ENCODE peak calls at places on chromosomes 7 and 10, in ten cellular contexts. O is GM12864, Z is RKO, X is cerebellar cortex, Y is PC-3, F is DMS 273 treated with DMSO at 0.1 percent for 48 hours, I is A549, A is mesenteric fat pad, L is fibroblast of lung, S is H1. H is an unnamed sample.

GRCh38 chr7:116454377-116454776 is 45.2 kb upstream of the CAV2 start:
- DNase-seq in Y (no peak), Z (no peak), S (no peak), I (no peak), L (no peak), X (no peak), A (no peak), F (no peak), O (no peak), H (no peak)

GRCh38 chr7:123154231-123154860 is 45.4 kb downstream of the SLC13A1 start:
- DNase-seq in Z (peak), O (peak), F (peak), S (peak), A (no peak), I (peak), X (peak), Y (peak), L (peak), H (peak)

GRCh38 chr7:92669616-92670153 is 79.5 kb upstream of the FAM133B start:
- DNase-seq in Z (no peak), O (no peak), F (no peak), Y (no peak), L (peak), I (no peak), A (no peak), S (no peak), X (no peak), H (no peak)

GRCh38 chr10:18713077-18713476 is 53.8 kb downstream of the ARL5B start:
- DNase-seq in Z (peak), S (no peak), I (peak), A (no peak), Y (peak), L (peak), F (no peak), X (no peak), O (no peak), H (no peak)

GRCh38 chr7:40299097-40299496 is 164.3 kb downstream of the SUGCT start:
- DNase-seq in F (no peak), Y (peak), L (peak), Z (peak), X (no peak), O (no peak), S (peak), I (no peak), A (no peak), H (no peak)

GRCh38 chr7:26664735-26665420 is 199.5 kb downstream of the SKAP2 start:
- DNase-seq in L (peak), S (no peak), X (peak), A (no peak), O (no peak), I (no peak), Y (peak), F (no peak), Z (no peak), H (no peak)

GRCh38 chr10:76111986-76112825 is 680.8 kb downstream of the LRMDA start:
- DNase-seq in I (no peak), F (no peak), A (no peak), X (no peak), Z (no peak), S (no peak), O (no peak), Y (no peak), L (no peak), H (no peak)

GRCh38 chr10:12196531-12197211 is 683 bp downstream of the CDC123 start:
- DNase-seq in S (no peak), F (no peak), I (no peak), Y (no peak), A (no peak), Z (peak), X (no peak), O (no peak), L (no peak), H (no peak)

GRCh38 chr10:71285180-71285545 is 33.9 kb upstream of the SLC29A3 start:
- DNase-seq in Y (peak), I (peak), L (peak), Z (peak), O (no peak), F (no peak), S (no peak), A (no peak), X (peak), H (no peak)

GRCh38 chr7:92634924-92635519 is 44.8 kb upstream of the FAM133B start:
- DNase-seq in I (no peak), X (no peak), Z (peak), O (peak), L (peak), Y (peak), F (no peak), S (no peak), A (no peak), H (no peak)

GRCh38 chr7:3176112-3176836 is 124.8 kb upstream of the SDK1 start:
- DNase-seq in A (no peak), F (no peak), S (peak), X (no peak), L (no peak), Z (no peak), Y (no peak), I (no peak), O (no peak), H (no peak)

GRCh38 chr7:132755538-132756481 is 179.5 kb upstream of the PLXNA4 start:
- DNase-seq in O (no peak), A (no peak), X (no peak), I (no peak), Y (no peak), S (no peak), Z (no peak), L (peak), F (no peak), H (peak)

GRCh38 chr7:89914673-89915072 is 239.6 kb upstream of the STEAP1 start:
- DNase-seq in S (no peak), X (peak), I (no peak), L (no peak), Z (no peak), A (no peak), O (no peak), F (peak), Y (no peak), H (no peak)

GRCh38 chr10:74500806-74501205 is 325.6 kb upstream of the KAT6B start:
- DNase-seq in O (no peak), I (no peak), F (no peak), A (no peak), S (no peak), Y (peak), Z (no peak), X (no peak), L (peak), H (no peak)

GRCh38 chr7:135180122-135180521 is 9.6 kb upstream of the CYREN start:
- DNase-seq in X (no peak), S (no peak), A (no peak), Y (no peak), O (no peak), F (no peak), L (no peak), Z (no peak), I (no peak), H (no peak)

GRCh38 chr7:55526770-55527169 is 45.5 kb downstream of the VOPP1 start:
- DNase-seq in Y (no peak), S (no peak), L (no peak), F (no peak), I (no peak), X (no peak), A (no peak), Z (no peak), O (no peak), H (peak)

GRCh38 chr7:90455163-90456030 is 14.0 kb upstream of the PTTG1IP2 start:
- DNase-seq in O (peak), Y (peak), I (peak), S (no peak), L (peak), Z (peak), F (peak), A (no peak), X (peak), H (no peak)

GRCh38 chr10:29643785-29644501 is 9.2 kb upstream of the SVIL start:
- DNase-seq in Y (no peak), S (no peak), O (no peak), L (peak), A (no peak), Z (no peak), I (no peak), X (no peak), F (no peak), H (no peak)

GRCh38 chr10:20624642-20625041 is 272.5 kb downstream of the NEBL start:
- DNase-seq in O (no peak), S (no peak), Z (no peak), Y (no peak), F (no peak), L (peak), I (no peak), A (no peak), X (no peak), H (no peak)

GRCh38 chr7:101542527-101543241 is 86.4 kb downstream of the MYL10 start:
- DNase-seq in S (peak), O (peak), A (no peak), F (no peak), Y (peak), Z (peak), I (peak), X (peak), L (peak), H (peak)

GRCh38 chr7:149736478-149737360 is 36.7 kb downstream of the ZNF467 start:
- DNase-seq in A (no peak), O (no peak), L (no peak), S (no peak), Z (no peak), Y (no peak), X (no peak), F (peak), I (no peak), H (no peak)

GRCh38 chr7:74479066-74479781 is 25.5 kb downstream of the GTF2IRD1 start:
- DNase-seq in A (no peak), S (no peak), O (no peak), F (peak), I (no peak), L (peak), X (no peak), Y (peak), Z (no peak), H (no peak)

GRCh38 chr7:71633571-71634008 is 501.6 kb downstream of the GALNT17 start:
- DNase-seq in A (no peak), Y (peak), L (peak), X (no peak), F (peak), S (peak), Z (peak), O (no peak), I (peak), H (peak)

GRCh38 chr7:463362-464176 is 56.1 kb downstream of the PDGFA start:
- DNase-seq in A (peak), Z (no peak), S (no peak), X (no peak), Y (no peak), O (no peak), L (no peak), I (no peak), F (no peak), H (no peak)

GRCh38 chr7:39811161-39811614 is 138.9 kb upstream of the CDK13 start:
- DNase-seq in Z (no peak), I (no peak), F (peak), Y (peak), L (peak), A (no peak), X (no peak), O (no peak), S (no peak), H (no peak)

GRCh38 chr7:155071916-155072315 is 1.8 kb downstream of the HTR5A start:
- DNase-seq in F (no peak), O (no peak), Y (no peak), X (peak), A (no peak), S (no peak), L (no peak), Z (no peak), I (no peak), H (no peak)

GRCh38 chr10:106711313-106711906 is 453.1 kb downstream of the SORCS1 start:
- DNase-seq in Z (peak), S (peak), O (peak), A (no peak), Y (peak), F (no peak), I (peak), L (no peak), X (peak), H (no peak)